ENCODE peak calls at places on chromosome 2, in five cellular contexts. J, P, A, B and X are unnamed samples.

GRCh38 chr2:137886432-137886831 is 77.8 kb upstream of the HNMT start:
- DNase-seq in P (no peak), A (peak), B (no peak), J (no peak), X (no peak)

GRCh38 chr2:73141896-73142295 is 29.1 kb upstream of the RAB11FIP5 start:
- DNase-seq in J (no peak), A (peak), P (no peak), B (no peak), X (no peak)

GRCh38 chr2:208142925-208143799 is 2.8 kb downstream of the CRYGB start:
- DNase-seq in P (no peak), J (no peak), A (no peak), B (no peak), X (no peak)

GRCh38 chr2:187349328-187349944 is 98.6 kb downstream of the CALCRL start:
- DNase-seq in A (peak), J (no peak), P (no peak), B (no peak), X (no peak)

GRCh38 chr2:100359576-100359975 is 37.3 kb upstream of the LONRF2 start:
- DNase-seq in P (no peak), A (no peak), J (no peak), B (no peak), X (no peak)

GRCh38 chr2:135742307-135742838 is 718 bp downstream of the UBXN4 start:
- DNase-seq in B (peak), A (peak), J (peak), P (no peak), X (peak)

GRCh38 chr2:232668805-232669444 is 28.2 kb upstream of the GIGYF2 start:
- DNase-seq in P (no peak), B (peak), A (peak), J (no peak), X (no peak)

GRCh38 chr2:240613781-240614180 is 11.5 kb upstream of the GPR35 start:
- DNase-seq in P (no peak), J (no peak), A (no peak), B (no peak), X (no peak)

GRCh38 chr2:172106128-172106961 is 3.6 kb upstream of the DLX2 start:
- DNase-seq in B (peak), A (peak), P (no peak), J (no peak), X (no peak)

GRCh38 chr2:223047260-223047761 is 4.7 kb upstream of the KCNE4 start:
- DNase-seq in B (peak), P (no peak), A (peak), J (no peak), X (no peak)

GRCh38 chr2:99771691-99772333 is 282.0 kb upstream of the REV1 start:
- DNase-seq in B (no peak), P (no peak), J (no peak), A (no peak), X (no peak)